ENCODE peak calls at places on chromosomes 7 and 10, in nine cellular contexts. U is right cardiac atrium; Z is stomach; H is brain microvascular endothelial cell; B is HepG2; X is body of pancreas; A is K562; W is effector memory CD4-positive, alpha-beta T cell; G is lung. R is an unnamed sample.

GRCh38 chr10:78774999-78775711 is 293.6 kb upstream of the ZMIZ1 start:
- DNase-seq in U (peak), W (no peak), A (no peak), X (peak), G (no peak), H (peak), B (peak), Z (peak), R (no peak)

GRCh38 chr7:363626-364025 is 73.7 kb downstream of the FOXL3 start:
- DNase-seq in B (no peak), A (no peak), G (no peak), W (no peak), X (no peak), U (peak), Z (no peak), H (no peak), R (no peak)

GRCh38 chr10:78231930-78232329 is 198.3 kb downstream of the RPS24 start:
- DNase-seq in B (peak), X (peak), Z (no peak), W (no peak), A (peak), U (peak), G (no peak), H (no peak), R (no peak)

GRCh38 chr10:78316451-78316931 is 282.8 kb downstream of the RPS24 start:
- DNase-seq in U (peak), A (no peak), W (no peak), X (no peak), G (peak), H (no peak), B (no peak), Z (no peak), R (no peak)

GRCh38 chr10:125448596-125448995 is 234.4 kb downstream of the TEX36 start:
- DNase-seq in A (peak), X (peak), B (peak), U (no peak), Z (no peak), H (no peak), W (no peak), G (no peak), R (no peak)

GRCh38 chr10:122130474-122131110 is 140.5 kb upstream of the BTBD16 start:
- DNase-seq in B (no peak), A (no peak), H (no peak), X (no peak), W (no peak), G (no peak), Z (no peak), U (no peak), R (no peak)

GRCh38 chr7:63899691-63900393 is 98.8 kb upstream of the ZNF722 start:
- DNase-seq in Z (no peak), X (peak), G (peak), W (peak), A (peak), B (no peak), U (peak), H (no peak), R (peak)

GRCh38 chr7:499853-500485 is 19.7 kb downstream of the PDGFA start:
- DNase-seq in B (no peak), X (no peak), A (no peak), G (no peak), H (no peak), W (no peak), Z (no peak), U (peak), R (no peak)

GRCh38 chr10:80268266-80268665 is 21.2 kb downstream of the MAT1A start:
- DNase-seq in U (no peak), G (no peak), Z (no peak), H (no peak), A (no peak), W (no peak), X (no peak), B (no peak), R (no peak)

GRCh38 chr7:93249749-93250148 is 17.6 kb downstream of the VPS50 start:
- DNase-seq in W (no peak), B (no peak), Z (no peak), X (no peak), A (no peak), H (peak), G (no peak), U (no peak), R (no peak)

GRCh38 chr7:113828581-113828980 is 90.2 kb downstream of the PPP1R3A start:
- DNase-seq in B (no peak), G (no peak), X (no peak), A (no peak), U (no peak), W (no peak), H (no peak), Z (no peak), R (no peak)

GRCh38 chr10:118901409-118901808 is 128.1 kb upstream of the NANOS1 start:
- DNase-seq in U (no peak), H (no peak), Z (no peak), W (no peak), X (no peak), G (no peak), B (no peak), A (no peak), R (no peak)

GRCh38 chr10:76301950-76302349 is 870.5 kb downstream of the LRMDA start:
- DNase-seq in B (peak), H (no peak), G (no peak), A (no peak), U (no peak), Z (no peak), W (no peak), X (no peak), R (no peak)

GRCh38 chr7:2450198-2451107 is 25.7 kb downstream of the GRIFIN start:
- DNase-seq in B (no peak), Z (no peak), A (no peak), H (no peak), G (no peak), W (no peak), X (no peak), U (peak), R (no peak)

GRCh38 chr10:95304463-95304862 is 13.7 kb upstream of the PDLIM1 start:
- DNase-seq in X (no peak), Z (no peak), G (no peak), A (no peak), U (no peak), B (no peak), H (no peak), W (no peak), R (no peak)

GRCh38 chr10:101405006-101405405 is 51.0 kb downstream of the BTRC start:
- DNase-seq in X (no peak), A (no peak), B (no peak), Z (no peak), G (no peak), U (no peak), H (no peak), W (no peak), R (no peak)

GRCh38 chr10:79339266-79339665 is 8.0 kb upstream of the PPIF start:
- DNase-seq in B (no peak), X (no peak), W (no peak), Z (no peak), H (no peak), U (no peak), G (no peak), A (no peak), R (no peak)

GRCh38 chr7:63054191-63054661 is 944.4 kb upstream of the ZNF722 start:
- DNase-seq in X (no peak), Z (no peak), U (no peak), H (no peak), B (no peak), W (no peak), A (no peak), G (no peak), R (no peak)

GRCh38 chr10:5576154-5576748 is 51.5 kb downstream of the CALML3 start:
- DNase-seq in U (no peak), Z (no peak), G (no peak), H (no peak), B (no peak), X (no peak), A (no peak), W (no peak), R (no peak)
- H3K27ac ChIP-seq in U (no peak), Z (no peak), G (no peak), H (no peak), B (no peak), X (no peak), A (no peak), W (no peak), R (no peak)

GRCh38 chr7:104981671-104982036 is 32.4 kb upstream of the KMT2E start:
- DNase-seq in B (no peak), X (no peak), W (no peak), G (no peak), Z (no peak), U (no peak), H (no peak), A (no peak), R (no peak)
- H3K27ac ChIP-seq in B (no peak), X (no peak), W (peak), G (no peak), Z (no peak), U (no peak), H (peak), A (no peak), R (no peak)

GRCh38 chr7:134900430-134900876 is 85.9 kb upstream of the AGBL3 start:
- DNase-seq in H (no peak), U (no peak), A (no peak), B (no peak), X (no peak), W (no peak), G (no peak), Z (no peak), R (no peak)
- H3K27ac ChIP-seq in H (peak), U (no peak), A (no peak), B (peak), X (no peak), W (no peak), G (no peak), Z (no peak), R (peak)

GRCh38 chr10:88095778-88096452 is 232.5 kb downstream of the PTEN start:
- DNase-seq in A (no peak), H (no peak), W (no peak), X (no peak), Z (no peak), U (no peak), B (no peak), G (no peak), R (no peak)

GRCh38 chr10:88094795-88095194 is 231.4 kb downstream of the PTEN start:
- DNase-seq in B (no peak), Z (no peak), U (no peak), H (no peak), A (no peak), X (no peak), W (no peak), G (no peak), R (no peak)

GRCh38 chr10:88092975-88093374 is 229.6 kb downstream of the PTEN start:
- DNase-seq in X (no peak), W (no peak), G (no peak), Z (peak), H (no peak), U (peak), A (peak), B (no peak), R (no peak)

GRCh38 chr10:88097092-88097894 is 233.9 kb downstream of the PTEN start:
- DNase-seq in U (no peak), A (no peak), W (no peak), Z (no peak), H (no peak), X (no peak), B (no peak), G (no peak), R (no peak)

GRCh38 chr10:88095291-88095721 is 231.9 kb downstream of the PTEN start:
- DNase-seq in H (peak), U (peak), X (no peak), B (no peak), W (no peak), Z (no peak), G (no peak), A (no peak), R (no peak)
- H3K27ac ChIP-seq in H (no peak), U (no peak), X (no peak), B (no peak), W (no peak), Z (no peak), G (no peak), A (no peak), R (no peak)

DNA sequence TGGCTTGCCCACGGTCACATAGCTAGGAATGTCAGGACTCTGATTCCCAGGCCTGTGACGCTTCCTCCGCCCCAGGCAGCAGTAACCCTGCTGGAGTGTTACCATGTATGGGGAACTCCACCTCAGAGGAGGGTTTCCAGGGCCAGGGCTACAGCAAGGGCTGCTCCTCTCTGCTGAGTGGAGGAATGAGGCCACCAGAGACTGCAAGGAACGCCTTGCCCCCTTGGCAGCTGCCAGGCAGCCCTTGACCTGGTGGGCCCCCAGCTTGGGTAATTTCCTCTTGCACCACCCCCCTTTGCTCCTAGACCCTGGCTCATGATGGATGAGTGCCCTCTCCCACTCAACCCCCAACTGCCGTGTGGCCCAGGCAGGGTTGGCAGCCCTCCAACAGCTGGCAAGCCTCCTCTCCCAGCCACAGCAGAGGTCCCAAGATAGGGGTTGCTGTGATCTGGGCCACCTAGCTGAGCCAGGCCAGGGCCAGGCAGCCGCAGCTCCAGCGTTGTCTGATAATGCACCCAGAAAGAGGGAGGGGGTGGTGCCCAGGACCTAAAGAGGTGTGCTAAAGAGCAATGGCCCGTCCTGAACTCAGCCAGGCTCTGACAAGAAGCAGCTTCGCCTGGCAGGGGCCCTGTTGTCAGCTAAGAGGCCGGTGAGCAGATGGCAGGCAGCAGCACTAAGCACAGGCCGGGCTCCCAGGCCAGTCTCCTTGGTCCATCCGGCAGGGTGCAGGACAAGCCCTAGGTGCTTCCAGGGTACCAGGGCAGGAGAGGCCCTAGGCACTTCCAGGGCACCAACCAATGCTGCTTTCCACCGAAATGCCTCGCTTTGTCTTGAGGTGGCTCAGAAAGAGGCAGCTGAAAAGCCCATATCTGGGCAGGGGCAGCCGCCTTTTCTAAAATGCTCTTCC is 35.4 kb downstream of the DRGX start:
- DNase-seq in B (no peak), G (no peak), U (peak), W (no peak), A (no peak), X (no peak), H (peak), Z (no peak), R (no peak)
- H3K27ac ChIP-seq in B (no peak), G (no peak), U (peak), W (no peak), A (no peak), X (no peak), H (peak), Z (no peak), R (no peak)

DNA sequence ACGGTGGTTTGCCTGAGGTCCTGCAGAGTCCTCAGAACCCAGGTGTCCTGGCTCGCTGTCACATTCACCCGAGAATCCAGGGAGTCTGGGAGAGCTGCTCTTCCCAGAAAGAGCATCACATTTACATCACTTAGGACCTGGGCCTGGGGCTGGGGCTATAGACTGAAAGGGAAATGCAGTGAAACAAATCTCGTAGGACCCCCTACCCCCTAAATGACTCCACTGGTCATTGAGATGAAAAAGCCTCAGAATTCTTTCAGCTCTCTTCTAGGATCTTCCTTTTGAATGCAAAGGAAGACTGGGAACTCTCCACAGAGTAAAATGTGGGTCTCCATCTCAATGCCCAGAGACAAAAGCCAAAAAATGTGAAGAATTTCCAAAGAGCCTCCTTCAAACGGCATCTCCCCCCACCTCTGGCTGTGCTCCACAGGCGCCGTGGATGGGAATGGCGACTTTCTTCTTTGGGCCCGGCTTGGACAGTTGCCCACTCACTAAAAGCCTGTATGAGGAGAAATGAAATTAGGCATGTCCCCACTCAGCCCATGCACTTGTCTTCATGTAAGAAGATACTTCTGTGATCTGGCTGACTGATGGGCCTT is 49.0 kb upstream of the PODXL start:
- DNase-seq in W (no peak), A (no peak), G (no peak), Z (no peak), H (no peak), B (no peak), X (no peak), U (no peak), R (no peak)
- H3K27ac ChIP-seq in W (no peak), A (no peak), G (no peak), Z (no peak), H (no peak), B (no peak), X (no peak), U (no peak), R (no peak)

GRCh38 chr10:113064039-113064438 is 114.0 kb downstream of the TCF7L2 start:
- DNase-seq in H (no peak), Z (no peak), W (no peak), X (no peak), G (no peak), U (no peak), B (no peak), A (no peak), R (no peak)

GRCh38 chr10:113071446-113071845 is 121.4 kb downstream of the TCF7L2 start:
- DNase-seq in X (peak), U (peak), A (no peak), B (no peak), G (no peak), W (no peak), H (no peak), Z (peak), R (no peak)

GRCh38 chr10:113069595-113069994 is 119.5 kb downstream of the TCF7L2 start:
- DNase-seq in W (no peak), U (no peak), X (no peak), A (no peak), H (peak), Z (no peak), B (no peak), G (no peak), R (no peak)

GRCh38 chr10:113068178-113068890 is 118.3 kb downstream of the TCF7L2 start:
- DNase-seq in Z (no peak), W (no peak), B (no peak), H (no peak), G (no peak), X (no peak), U (no peak), A (no peak), R (no peak)

GRCh38 chr10:113067516-113067915 is 117.5 kb downstream of the TCF7L2 start:
- DNase-seq in A (no peak), Z (no peak), W (no peak), H (no peak), U (no peak), B (no peak), X (no peak), G (no peak), R (no peak)
- H3K27ac ChIP-seq in A (no peak), Z (peak), W (no peak), H (no peak), U (no peak), B (no peak), X (no peak), G (no peak), R (no peak)

GRCh38 chr7:44074349-44074695 is 8.0 kb downstream of the POLM start:
- DNase-seq in A (no peak), H (no peak), G (no peak), B (no peak), Z (no peak), U (no peak), W (no peak), X (no peak), R (no peak)
- H3K27ac ChIP-seq in A (no peak), H (peak), G (peak), B (no peak), Z (peak), U (peak), W (no peak), X (no peak), R (peak)

GRCh38 chr7:22843681-22844309 is 21.1 kb upstream of the TOMM7 start:
- DNase-seq in A (no peak), H (no peak), U (no peak), Z (no peak), W (no peak), B (no peak), X (no peak), G (no peak), R (no peak)

GRCh38 chr7:22841954-22842353 is 19.3 kb upstream of the TOMM7 start:
- DNase-seq in A (no peak), G (no peak), X (no peak), H (no peak), B (no peak), W (no peak), Z (no peak), U (no peak), R (no peak)

GRCh38 chr7:22845221-22845844 is 22.7 kb upstream of the TOMM7 start:
- DNase-seq in A (no peak), H (no peak), G (no peak), U (no peak), Z (no peak), X (no peak), B (no peak), W (no peak), R (no peak)

GRCh38 chr7:22842383-22842903 is 19.8 kb upstream of the TOMM7 start:
- DNase-seq in Z (no peak), X (no peak), B (no peak), W (no peak), H (no peak), U (no peak), G (no peak), A (no peak), R (no peak)

DNA sequence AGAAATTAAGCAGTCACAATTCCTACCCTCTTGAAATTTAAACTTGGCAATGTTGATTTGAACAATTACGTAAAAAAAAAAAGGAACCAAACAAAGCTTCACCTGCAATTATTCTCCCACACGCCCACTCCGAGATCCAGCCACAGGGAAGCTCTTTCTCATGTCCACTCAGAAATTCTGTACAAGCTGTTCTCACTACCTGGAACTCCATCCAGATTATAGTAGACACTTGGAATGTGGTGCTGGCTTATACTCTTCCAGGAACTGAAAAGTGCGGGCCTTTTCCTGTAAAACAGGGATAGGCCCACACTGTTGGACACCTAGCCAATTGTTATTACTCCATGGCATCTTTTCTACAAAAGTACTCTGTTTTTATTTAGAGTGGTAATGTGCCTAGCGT is 20.3 kb upstream of the TOMM7 start:
- DNase-seq in Z (no peak), B (no peak), W (no peak), U (no peak), A (no peak), G (no peak), H (no peak), X (no peak), R (no peak)
- H3K27ac ChIP-seq in Z (no peak), B (no peak), W (no peak), U (no peak), A (no peak), G (no peak), H (no peak), X (no peak), R (no peak)

DNA sequence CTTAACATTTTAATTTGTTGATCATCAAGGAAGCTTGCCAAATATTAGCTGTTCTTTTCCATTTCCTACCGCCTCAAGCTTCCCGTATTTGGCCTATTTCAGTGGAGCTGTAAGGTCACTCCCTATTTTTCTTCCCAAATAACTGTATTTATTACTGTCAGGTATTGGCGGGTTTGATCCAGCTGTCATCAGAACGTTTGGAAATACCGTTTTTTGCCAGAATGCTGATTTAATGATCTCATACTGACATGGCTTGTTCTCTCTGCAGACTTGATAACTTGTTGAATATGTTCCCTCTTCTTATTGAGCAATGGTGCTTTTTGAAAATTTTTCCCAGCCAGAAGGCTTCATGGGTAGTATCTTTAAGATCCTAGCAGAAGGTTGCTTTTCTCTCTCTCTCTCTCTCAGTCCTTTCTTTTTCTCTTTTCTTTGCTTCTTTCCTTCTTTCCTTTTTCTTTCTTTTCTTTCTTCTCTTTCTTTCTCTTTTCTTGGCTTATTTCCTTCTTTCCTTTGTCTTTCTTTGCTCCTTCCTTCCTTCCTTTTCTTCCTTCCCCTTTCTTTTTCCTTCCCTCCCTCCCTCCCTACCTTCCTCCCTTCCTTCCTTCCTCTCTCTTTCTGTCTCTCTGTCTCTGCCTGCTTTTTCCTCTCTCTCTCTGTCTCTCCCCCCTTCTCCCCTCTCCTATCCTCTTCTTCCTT is 42.1 kb downstream of the CUX1 start:
- DNase-seq in X (no peak), W (no peak), B (no peak), U (no peak), H (no peak), Z (no peak), G (no peak), A (no peak), R (no peak)
- H3K27ac ChIP-seq in X (no peak), W (no peak), B (peak), U (no peak), H (no peak), Z (no peak), G (no peak), A (peak), R (no peak)